ENCODE peak calls at places on chromosomes 6 and 20, in four cellular contexts. O is H9, I is nephron progenitor cell, B is upper lobe of right lung. M is an unnamed sample.

GRCh38 chr6:133309579-133309978 is 68.4 kb downstream of the EYA4 start:
- DNase-seq in O (no peak), I (no peak), B (no peak), M (no peak)

GRCh38 chr20:63103402-63104311 is 96.9 kb upstream of the BHLHE23 start:
- DNase-seq in O (no peak), I (no peak), B (no peak), M (no peak)

GRCh38 chr6:107180114-107180513 is 64.8 kb upstream of the BEND3 start:
- DNase-seq in O (no peak), I (no peak), B (no peak), M (no peak)

GRCh38 chr6:117306227-117306784 is 40.9 kb downstream of the VGLL2 start:
- DNase-seq in O (no peak), I (no peak), B (no peak), M (no peak)

GRCh38 chr20:63036266-63036665 is 29.5 kb upstream of the BHLHE23 start:
- DNase-seq in O (no peak), I (no peak), B (no peak), M (peak; percentile 17)

GRCh38 chr6:112320561-112321300 is 26.4 kb upstream of the RFPL4B start:
- DNase-seq in O (no peak), I (no peak), B (no peak), M (no peak)

GRCh38 chr20:37955511-37955910 is 52.6 kb downstream of the VSTM2L start:
- DNase-seq in O (peak; percentile 9), I (no peak), B (no peak), M (no peak)

GRCh38 chr6:14865609-14866100 is 380.2 kb upstream of the JARID2 start:
- DNase-seq in O (no peak), I (no peak), B (no peak), M (no peak)

GRCh38 chr20:60361761-60362410 is 403.7 kb downstream of the CDH26 start:
- DNase-seq in O (no peak), I (no peak), B (no peak), M (no peak)

GRCh38 chr20:33561981-33562601 is 72.2 kb downstream of the CBFA2T2 start:
- DNase-seq in O (peak; percentile 40), I (no peak), B (no peak), M (peak; percentile 45)

GRCh38 chr6:165556116-165556843 is 106.8 kb downstream of the PDE10A start:
- DNase-seq in O (no peak), I (no peak), B (no peak), M (no peak)

GRCh38 chr6:34953084-34954025 is 64.3 kb downstream of the ANKS1A start:
- DNase-seq in O (no peak), I (no peak), B (no peak), M (no peak)

GRCh38 chr20:9808166-9808565 is 30.7 kb downstream of the PAK5 start:
- DNase-seq in O (no peak), I (no peak), B (no peak), M (no peak)

GRCh38 chr6:41713161-41713649 is 22.2 kb downstream of the TFEB start:
- DNase-seq in O (no peak), I (no peak), B (peak; percentile 87), M (no peak)

GRCh38 chr6:56091159-56091869 is 156.1 kb downstream of the COL21A1 start:
- DNase-seq in O (no peak), I (no peak), B (no peak), M (no peak)

GRCh38 chr6:33516726-33517125 is 62.4 kb downstream of the ZBTB9 start:
- DNase-seq in O (no peak), I (no peak), B (no peak), M (no peak)

GRCh38 chr20:57548177-57549058 is 12.5 kb upstream of the PCK1 start:
- DNase-seq in O (no peak), I (no peak), B (no peak), M (peak; percentile 53)

GRCh38 chr6:119423996-119424395 is 74.4 kb upstream of the MAN1A1 start:
- DNase-seq in O (no peak), I (no peak), B (no peak), M (no peak)

GRCh38 chr20:61699184-61700066 is 366.3 kb downstream of the TAF4 start:
- DNase-seq in O (no peak), I (no peak), B (no peak), M (no peak)

GRCh38 chr6:15496345-15497131 is 166.3 kb downstream of the DTNBP1 start:
- DNase-seq in O (no peak), I (no peak), B (no peak), M (no peak)

GRCh38 chr6:46380152-46380807 is 111.0 kb downstream of the RCAN2 start:
- DNase-seq in O (no peak), I (no peak), B (no peak), M (no peak)

GRCh38 chr6:113172531-113172966 is 684.6 kb upstream of the MARCKS start:
- DNase-seq in O (no peak), I (no peak), B (no peak), M (no peak)

GRCh38 chr6:44001318-44001868 is 125.9 kb downstream of the MRPL14 start:
- DNase-seq in O (peak; percentile 91), I (no peak), B (peak; percentile 85), M (no peak)
- TF ChIP-seq CTCF in O (peak; percentile 72), I (no peak), B (peak; percentile 36), M (no peak)

GRCh38 chr20:8361008-8361652 is 229.1 kb downstream of the PLCB1 start:
- DNase-seq in O (no peak), I (no peak), B (no peak), M (no peak)
- TF ChIP-seq CTCF in O (peak; percentile 14), I (no peak), B (no peak), M (no peak)

DNA sequence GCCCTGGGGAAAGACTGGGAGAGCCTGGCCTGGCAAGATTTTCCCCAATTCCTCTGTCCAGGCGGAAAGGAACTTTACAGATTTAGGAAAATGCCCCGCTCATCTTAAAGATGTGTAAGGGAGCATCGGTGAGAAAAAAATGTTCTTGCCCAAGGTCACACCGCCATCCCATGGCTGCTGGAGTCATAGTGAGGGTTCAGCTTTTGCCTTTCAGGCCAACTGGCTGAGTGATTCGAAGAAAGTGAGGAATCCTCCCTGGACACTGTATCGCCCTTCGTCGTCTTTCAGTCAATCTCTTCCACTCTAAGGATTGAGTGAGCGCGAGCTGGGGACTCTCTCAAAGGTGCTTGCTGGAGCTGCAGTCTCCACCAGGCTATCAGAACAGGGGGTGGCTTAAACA is 1.4 kb downstream of the WFDC2 start:
- DNase-seq in O (no peak), I (no peak), B (no peak), M (no peak)
- TF ChIP-seq CTCF in O (peak; percentile 35), I (no peak), B (no peak), M (no peak)

DNA sequence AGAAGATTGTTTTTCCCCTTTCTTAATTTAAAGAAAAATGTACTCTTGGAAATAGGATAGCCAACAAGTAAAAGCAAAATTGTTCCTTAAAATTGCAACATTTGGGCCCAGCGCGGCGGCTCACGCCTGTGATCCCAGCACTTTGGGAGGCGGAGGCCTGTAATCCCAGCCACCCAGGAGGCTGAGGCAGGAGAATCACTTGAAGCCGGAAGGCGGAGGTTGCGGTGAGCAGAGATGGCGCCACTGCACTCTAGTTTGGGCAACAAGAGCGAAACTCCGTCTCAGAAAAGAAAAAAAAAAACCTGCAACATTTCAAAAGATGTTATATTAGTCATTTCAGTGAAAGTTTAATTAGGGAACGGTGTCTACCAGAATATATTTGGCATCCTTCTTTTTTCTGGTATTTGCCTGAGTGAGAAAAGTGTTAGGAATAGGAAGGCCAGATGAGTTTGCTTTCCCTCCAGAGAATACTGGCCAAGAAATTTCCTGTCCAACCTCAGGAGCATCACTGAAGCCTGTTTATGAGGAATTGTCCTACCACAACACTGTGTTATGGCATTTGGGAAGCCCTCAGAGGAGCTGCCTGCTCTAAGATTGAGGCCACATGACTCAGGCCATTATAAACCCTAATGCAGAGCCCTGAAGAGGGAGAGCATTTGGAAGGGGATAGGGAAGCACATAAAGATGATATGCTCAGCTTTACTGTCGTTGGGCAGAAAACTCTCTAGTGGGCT is 1.2 kb upstream of the GJA1 start:
- DNase-seq in O (peak; percentile 64), I (no peak), B (no peak), M (no peak)
- TF ChIP-seq CTCF in O (no peak), I (no peak), B (no peak), M (no peak)